ENCODE peak calls at places on chromosomes 11 and 22, in five cellular contexts. Z, G, R, X and L are unnamed samples.
A peak's percentile ranks its signal among the peaks of the same experiment; 100 is the strongest.

GRCh38 chr11:11263238-11264030 is 89.6 kb downstream of the CSNK2A3 start:
- DNase-seq in Z (no peak), G (no peak), R (no peak), X (peak; percentile 46), L (no peak)

GRCh38 chr11:91804057-91804456 is 420.6 kb upstream of the FAT3 start:
- DNase-seq in Z (no peak), G (no peak), R (no peak), X (no peak), L (no peak)

GRCh38 chr11:35852056-35852455 is 91.8 kb upstream of the LDLRAD3 start:
- DNase-seq in Z (no peak), G (no peak), R (no peak), X (no peak), L (no peak)

GRCh38 chr11:10933455-10934292 is 75.8 kb upstream of the ZBED5 start:
- DNase-seq in Z (peak; percentile 70), G (peak; percentile 15), R (peak; percentile 56), X (peak; percentile 90), L (peak; percentile 69)

GRCh38 chr11:95524328-95525036 is 265.1 kb downstream of the FAM76B start:
- DNase-seq in Z (no peak), G (no peak), R (no peak), X (no peak), L (no peak)

GRCh38 chr11:44101098-44101497 is 5.6 kb downstream of the EXT2 start:
- DNase-seq in Z (no peak), G (no peak), R (no peak), X (no peak), L (no peak)

GRCh38 chr22:49922926-49923325 is 4.5 kb downstream of the CRELD2 start:
- DNase-seq in Z (no peak), G (no peak), R (no peak), X (no peak), L (no peak)

GRCh38 chr11:4125141-4125540 is 30.5 kb downstream of the RRM1 start:
- DNase-seq in Z (no peak), G (no peak), R (no peak), X (peak; percentile 21), L (no peak)

GRCh38 chr11:124758355-124759267 is 3.5 kb downstream of the ESAM start:
- DNase-seq in Z (no peak), G (peak; percentile 34), R (peak; percentile 47), X (no peak), L (peak; percentile 60)

GRCh38 chr11:15192007-15192556 is 77.4 kb downstream of the INSC start:
- DNase-seq in Z (no peak), G (no peak), R (no peak), X (no peak), L (no peak)

GRCh38 chr11:63845911-63846310 is 7.0 kb downstream of the MARK2 start:
- DNase-seq in Z (no peak), G (no peak), R (no peak), X (no peak), L (no peak)

GRCh38 chr22:38505595-38506117 is 455 bp downstream of the DDX17 start:
- DNase-seq in Z (peak; percentile 17), G (no peak), R (peak; percentile 44), X (no peak), L (peak; percentile 41)